ENCODE peak calls at places on chromosome 6, in ten cellular contexts. One of them, this sample, is unnamed.
A peak's percentile ranks its signal among the peaks of the same experiment; 100 is the strongest.

GRCh38 chr6:154482858-154483257 is 27.6 kb downstream of the CNKSR3 start:
- DNase-seq in WERI-Rb-1: no peak
- DNase-seq in OCI-LY7: no peak
- DNase-seq in bronchial epithelial cell: no peak
- DNase-seq in hepatocyte: no peak
- DNase-seq in upper lobe of right lung: no peak
- DNase-seq in stomach: no peak
- DNase-seq in right lobe of liver: no peak
- DNase-seq in fibroblast of mammary gland: no peak
- DNase-seq in cardiac muscle cell: peak; percentile 25
- DNase-seq in this sample: no peak

GRCh38 chr6:119129968-119130484 is 51.6 kb upstream of the FAM184A start:
- DNase-seq in WERI-Rb-1: no peak
- DNase-seq in OCI-LY7: no peak
- DNase-seq in bronchial epithelial cell: peak; percentile 89
- DNase-seq in hepatocyte: no peak
- DNase-seq in upper lobe of right lung: no peak
- DNase-seq in stomach: no peak
- DNase-seq in right lobe of liver: no peak
- DNase-seq in fibroblast of mammary gland: peak; percentile 84
- DNase-seq in cardiac muscle cell: peak; percentile 64
- DNase-seq in this sample: no peak

GRCh38 chr6:11798096-11798495 is 19.5 kb upstream of the ADTRP start:
- DNase-seq in WERI-Rb-1: no peak
- DNase-seq in OCI-LY7: no peak
- DNase-seq in bronchial epithelial cell: no peak
- DNase-seq in hepatocyte: no peak
- DNase-seq in upper lobe of right lung: no peak
- DNase-seq in stomach: no peak
- DNase-seq in right lobe of liver: no peak
- DNase-seq in fibroblast of mammary gland: peak; percentile 12
- DNase-seq in cardiac muscle cell: no peak
- DNase-seq in this sample: no peak

GRCh38 chr6:169967687-169968086 is 216.3 kb downstream of the ERMARD start:
- DNase-seq in WERI-Rb-1: no peak
- DNase-seq in OCI-LY7: no peak
- DNase-seq in bronchial epithelial cell: no peak
- DNase-seq in hepatocyte: no peak
- DNase-seq in upper lobe of right lung: no peak
- DNase-seq in stomach: no peak
- DNase-seq in right lobe of liver: no peak
- DNase-seq in fibroblast of mammary gland: no peak
- DNase-seq in cardiac muscle cell: no peak
- DNase-seq in this sample: no peak

GRCh38 chr6:168837231-168837903 is 396.4 kb downstream of the SMOC2 start:
- DNase-seq in WERI-Rb-1: no peak
- DNase-seq in OCI-LY7: no peak
- DNase-seq in bronchial epithelial cell: no peak
- DNase-seq in hepatocyte: no peak
- DNase-seq in upper lobe of right lung: no peak
- DNase-seq in stomach: no peak
- DNase-seq in right lobe of liver: no peak
- DNase-seq in fibroblast of mammary gland: no peak
- DNase-seq in cardiac muscle cell: no peak
- DNase-seq in this sample: no peak

GRCh38 chr6:96520039-96520850 is 1.4 kb upstream of the UFL1 start:
- DNase-seq in WERI-Rb-1: no peak
- DNase-seq in OCI-LY7: no peak
- DNase-seq in bronchial epithelial cell: peak; percentile 91
- DNase-seq in hepatocyte: peak; percentile 64
- DNase-seq in upper lobe of right lung: no peak
- DNase-seq in stomach: peak; percentile 62
- DNase-seq in right lobe of liver: no peak
- DNase-seq in fibroblast of mammary gland: peak; percentile 15
- DNase-seq in cardiac muscle cell: peak; percentile 49
- DNase-seq in this sample: no peak

GRCh38 chr6:50602191-50602810 is 111.0 kb upstream of the TFAP2D start:
- DNase-seq in WERI-Rb-1: peak; percentile 12
- DNase-seq in OCI-LY7: peak; percentile 36
- DNase-seq in bronchial epithelial cell: peak; percentile 42
- DNase-seq in hepatocyte: peak; percentile 63
- DNase-seq in upper lobe of right lung: no peak
- DNase-seq in stomach: no peak
- DNase-seq in right lobe of liver: no peak
- DNase-seq in fibroblast of mammary gland: peak; percentile 23
- DNase-seq in cardiac muscle cell: peak; percentile 30
- DNase-seq in this sample: peak; percentile 1

GRCh38 chr6:139588734-139589418 is 214.4 kb upstream of the CITED2 start:
- DNase-seq in WERI-Rb-1: no peak
- DNase-seq in OCI-LY7: no peak
- DNase-seq in bronchial epithelial cell: peak; percentile 50
- DNase-seq in hepatocyte: peak; percentile 21
- DNase-seq in upper lobe of right lung: no peak
- DNase-seq in stomach: no peak
- DNase-seq in right lobe of liver: no peak
- DNase-seq in fibroblast of mammary gland: peak; percentile 78
- DNase-seq in cardiac muscle cell: peak; percentile 67
- DNase-seq in this sample: no peak

DNA sequence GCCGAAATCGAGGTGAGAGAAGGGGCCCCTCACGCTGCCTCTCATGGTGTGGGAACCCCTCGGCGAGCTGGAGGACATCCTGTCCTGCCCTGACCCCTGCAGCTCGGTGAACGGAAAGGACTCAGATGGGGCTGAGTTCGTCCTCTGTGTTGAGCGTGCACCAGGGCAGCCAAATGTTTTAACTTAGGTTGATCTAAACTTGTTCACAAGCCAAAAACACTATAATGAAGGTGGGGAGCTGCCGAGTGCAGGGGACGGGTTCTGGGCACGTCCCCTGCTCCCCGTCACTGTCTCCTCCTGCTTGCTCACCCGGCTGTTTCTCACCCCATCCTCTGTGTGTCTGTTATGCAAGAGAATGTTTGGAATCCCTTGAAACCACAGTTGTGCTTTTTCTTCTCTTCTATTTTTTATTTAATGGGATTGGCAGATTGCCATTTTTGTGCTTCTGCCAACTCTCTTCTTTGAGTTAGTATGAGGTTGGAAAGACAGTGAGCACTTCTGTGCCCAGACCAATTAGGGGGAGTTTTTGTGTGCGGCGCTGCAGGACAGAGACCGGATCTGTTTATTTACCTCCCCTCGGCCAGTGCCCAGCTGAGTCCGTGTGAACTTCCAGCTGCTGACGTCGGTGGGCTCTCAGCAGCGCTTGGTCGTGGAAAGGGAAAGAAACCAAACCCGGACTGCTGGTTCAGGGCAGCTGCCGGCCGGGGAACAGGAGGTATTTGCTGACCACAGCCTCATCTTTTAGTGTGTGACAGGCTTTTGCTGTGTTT is 158.1 kb downstream of the DTNBP1 start:
- DNase-seq in WERI-Rb-1: no peak
- DNase-seq in OCI-LY7: no peak
- DNase-seq in bronchial epithelial cell: peak; percentile 20
- DNase-seq in hepatocyte: peak; percentile 83
- DNase-seq in upper lobe of right lung: peak; percentile 70
- DNase-seq in stomach: peak; percentile 39
- DNase-seq in right lobe of liver: peak; percentile 78
- DNase-seq in fibroblast of mammary gland: peak; percentile 98
- DNase-seq in cardiac muscle cell: peak; percentile 98
- DNase-seq in this sample: no peak
- H3K4me3 ChIP-seq in WERI-Rb-1: no peak overlapping the region
- H3K4me3 ChIP-seq in OCI-LY7: no peak overlapping the region
- H3K4me3 ChIP-seq in bronchial epithelial cell: no peak overlapping the region
- H3K4me3 ChIP-seq in hepatocyte: no peak overlapping the region
- H3K4me3 ChIP-seq in upper lobe of right lung: peak overlapping the region; percentile 12
- H3K4me3 ChIP-seq in stomach: peak overlapping the region; percentile 19
- H3K4me3 ChIP-seq in right lobe of liver: peak overlapping the region; percentile 12
- H3K4me3 ChIP-seq in fibroblast of mammary gland: peak overlapping the region; percentile 11
- H3K4me3 ChIP-seq in cardiac muscle cell: no peak overlapping the region
- H3K4me3 ChIP-seq in this sample: no peak overlapping the region

DNA sequence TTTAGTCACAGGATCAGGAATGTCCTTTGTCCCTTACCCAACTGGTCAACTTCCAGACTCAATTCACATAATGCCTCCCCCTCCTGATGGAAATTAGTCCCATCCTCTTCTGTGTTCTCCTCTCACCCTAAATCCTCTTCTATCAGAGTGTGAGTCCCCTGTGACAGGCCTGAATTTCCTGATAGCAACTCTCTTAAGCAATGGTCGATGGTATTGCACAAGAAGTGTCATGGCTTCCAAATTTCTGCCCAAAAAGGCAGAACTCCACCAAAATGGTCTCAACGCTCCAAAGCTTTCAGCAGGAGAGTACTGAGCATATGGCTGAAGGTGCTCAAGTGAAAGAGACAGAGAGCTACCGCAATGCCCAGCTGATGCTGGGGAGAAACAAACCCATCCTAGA is 2.4 kb downstream of the PREP start:
- DNase-seq in WERI-Rb-1: no peak
- DNase-seq in OCI-LY7: no peak
- DNase-seq in bronchial epithelial cell: no peak
- DNase-seq in hepatocyte: no peak
- DNase-seq in upper lobe of right lung: no peak
- DNase-seq in stomach: no peak
- DNase-seq in right lobe of liver: no peak
- DNase-seq in fibroblast of mammary gland: peak; percentile 16
- DNase-seq in cardiac muscle cell: peak; percentile 38
- DNase-seq in this sample: no peak
- TF ChIP-seq CTCF in WERI-Rb-1: no peak
- TF ChIP-seq CTCF in OCI-LY7: no peak
- TF ChIP-seq CTCF in bronchial epithelial cell: no peak
- TF ChIP-seq CTCF in hepatocyte: no peak
- TF ChIP-seq CTCF in upper lobe of right lung: no peak
- TF ChIP-seq CTCF in stomach: no peak
- TF ChIP-seq CTCF in right lobe of liver: no peak
- TF ChIP-seq CTCF in fibroblast of mammary gland: no peak
- TF ChIP-seq CTCF in cardiac muscle cell: no peak
- TF ChIP-seq CTCF in this sample: no peak

GRCh38 chr6:111805511-111806181 is 67.6 kb downstream of the FYN start:
- DNase-seq in WERI-Rb-1: no peak
- DNase-seq in OCI-LY7: peak; percentile 8
- DNase-seq in bronchial epithelial cell: peak; percentile 15
- DNase-seq in hepatocyte: no peak
- DNase-seq in upper lobe of right lung: no peak
- DNase-seq in stomach: no peak
- DNase-seq in right lobe of liver: no peak
- DNase-seq in fibroblast of mammary gland: peak; percentile 85
- DNase-seq in cardiac muscle cell: peak; percentile 63
- DNase-seq in this sample: peak; percentile 70

GRCh38 chr6:111804627-111805235 is 68.5 kb downstream of the FYN start:
- DNase-seq in WERI-Rb-1: no peak
- DNase-seq in OCI-LY7: no peak
- DNase-seq in bronchial epithelial cell: no peak
- DNase-seq in hepatocyte: peak; percentile 71
- DNase-seq in upper lobe of right lung: no peak
- DNase-seq in stomach: peak; percentile 36
- DNase-seq in right lobe of liver: no peak
- DNase-seq in fibroblast of mammary gland: peak; percentile 78
- DNase-seq in cardiac muscle cell: peak; percentile 88
- DNase-seq in this sample: peak; percentile 66

GRCh38 chr6:111808493-111808892 is 64.8 kb downstream of the FYN start:
- DNase-seq in WERI-Rb-1: no peak
- DNase-seq in OCI-LY7: no peak
- DNase-seq in bronchial epithelial cell: no peak
- DNase-seq in hepatocyte: no peak
- DNase-seq in upper lobe of right lung: no peak
- DNase-seq in stomach: no peak
- DNase-seq in right lobe of liver: no peak
- DNase-seq in fibroblast of mammary gland: no peak
- DNase-seq in cardiac muscle cell: no peak
- DNase-seq in this sample: no peak

GRCh38 chr6:111809264-111809663 is 64.0 kb downstream of the FYN start:
- DNase-seq in WERI-Rb-1: no peak
- DNase-seq in OCI-LY7: no peak
- DNase-seq in bronchial epithelial cell: no peak
- DNase-seq in hepatocyte: no peak
- DNase-seq in upper lobe of right lung: no peak
- DNase-seq in stomach: no peak
- DNase-seq in right lobe of liver: no peak
- DNase-seq in fibroblast of mammary gland: peak; percentile 67
- DNase-seq in cardiac muscle cell: no peak
- DNase-seq in this sample: no peak

DNA sequence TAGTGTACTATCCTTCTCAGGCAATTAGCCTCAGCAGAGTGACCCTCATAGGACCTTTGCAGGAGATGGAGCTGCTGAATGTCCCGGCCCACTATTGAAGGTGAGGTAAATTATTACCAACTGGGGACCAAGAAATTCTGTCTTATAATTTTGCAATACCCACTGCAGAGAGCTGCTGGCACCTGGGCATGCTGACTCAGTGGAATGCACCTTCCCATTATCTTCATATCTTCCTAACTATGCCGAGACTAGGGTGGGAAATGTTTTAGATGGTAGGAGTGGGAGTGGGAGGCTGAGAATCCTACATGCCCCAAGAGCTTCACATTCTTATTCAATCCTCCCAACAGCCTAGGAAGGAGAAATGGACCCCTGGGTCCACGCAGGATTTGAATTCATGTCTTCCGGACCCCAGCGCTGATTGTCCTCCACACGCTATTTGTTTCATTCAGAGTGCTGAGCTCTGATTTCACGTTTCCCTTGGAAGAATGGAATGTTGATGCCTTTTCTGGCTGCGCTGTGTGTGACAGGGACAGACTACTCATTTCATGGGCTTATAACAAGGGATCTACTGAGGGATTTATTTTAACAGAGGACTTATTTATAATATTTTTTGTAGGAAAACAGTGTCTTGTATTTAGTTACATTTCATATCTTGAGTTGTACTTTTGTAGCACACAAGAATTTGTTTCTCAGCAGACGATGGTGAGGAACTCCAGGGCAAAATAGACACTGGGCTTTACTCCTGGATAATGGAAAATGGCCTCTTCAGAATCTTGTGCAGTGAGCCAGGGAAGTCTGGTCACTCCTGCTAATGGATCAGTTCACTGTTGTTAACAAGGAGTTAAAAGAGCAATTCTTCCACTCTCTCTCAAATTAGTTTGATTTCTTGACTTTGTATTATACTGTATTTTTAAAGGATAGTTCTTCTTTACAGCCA is 66.4 kb downstream of the FYN start:
- DNase-seq in WERI-Rb-1: no peak
- DNase-seq in OCI-LY7: no peak
- DNase-seq in bronchial epithelial cell: no peak
- DNase-seq in hepatocyte: no peak
- DNase-seq in upper lobe of right lung: no peak
- DNase-seq in stomach: no peak
- DNase-seq in right lobe of liver: no peak
- DNase-seq in fibroblast of mammary gland: no peak
- DNase-seq in cardiac muscle cell: no peak
- DNase-seq in this sample: no peak
- H3K4me3 ChIP-seq in WERI-Rb-1: no peak overlapping the region
- H3K4me3 ChIP-seq in OCI-LY7: no peak overlapping the region
- H3K4me3 ChIP-seq in bronchial epithelial cell: no peak overlapping the region
- H3K4me3 ChIP-seq in hepatocyte: no peak overlapping the region
- H3K4me3 ChIP-seq in upper lobe of right lung: no peak overlapping the region
- H3K4me3 ChIP-seq in stomach: no peak overlapping the region
- H3K4me3 ChIP-seq in right lobe of liver: no peak overlapping the region
- H3K4me3 ChIP-seq in fibroblast of mammary gland: no peak overlapping the region
- H3K4me3 ChIP-seq in cardiac muscle cell: no peak overlapping the region
- H3K4me3 ChIP-seq in this sample: no peak overlapping the region

DNA sequence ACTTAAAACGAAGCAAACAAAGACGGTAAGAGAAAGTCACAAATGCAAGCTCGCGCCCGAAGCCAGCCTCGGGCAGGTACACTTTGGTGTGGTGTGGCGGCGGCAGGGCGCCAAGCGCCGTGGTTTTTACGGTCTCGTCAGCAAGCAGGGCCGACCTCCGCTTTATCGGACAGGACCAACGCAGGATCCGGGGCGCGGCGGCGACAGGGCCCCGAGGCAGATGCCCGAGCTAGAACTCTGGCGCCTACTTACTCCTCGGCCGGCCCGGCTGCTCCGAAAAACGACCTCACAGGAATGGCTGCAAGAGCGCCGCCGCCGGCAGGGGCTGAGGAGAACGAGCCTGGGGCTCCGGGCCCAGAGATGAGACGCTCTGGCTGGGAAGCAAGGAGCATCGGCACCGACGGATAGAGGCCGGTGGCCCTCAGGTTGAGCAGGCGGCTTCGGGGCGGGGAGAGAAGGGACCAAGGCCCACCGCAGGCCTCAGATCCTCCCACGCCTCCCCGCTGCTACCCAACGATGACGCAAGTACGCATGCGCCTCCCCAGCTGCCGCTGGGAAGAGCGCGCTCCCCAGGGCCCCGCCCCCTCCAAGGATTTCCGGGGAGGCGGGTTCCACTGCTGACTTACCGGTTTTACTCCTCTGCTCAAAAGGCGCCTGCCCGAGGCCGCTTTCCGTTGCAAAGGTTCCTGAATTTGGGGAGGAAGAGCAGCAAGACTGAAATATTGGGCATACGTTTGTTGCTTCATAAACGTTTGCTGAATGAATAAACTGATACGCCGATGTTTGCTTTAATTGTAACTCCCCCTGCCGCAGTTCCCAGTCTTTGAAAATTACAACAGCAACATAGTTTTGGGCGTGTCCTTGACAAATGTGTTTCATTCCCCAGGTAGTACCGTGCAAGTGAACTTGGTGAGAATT is 60.5 kb downstream of the FAM217A start:
- DNase-seq in WERI-Rb-1: peak; percentile 100
- DNase-seq in OCI-LY7: peak; percentile 97
- DNase-seq in bronchial epithelial cell: peak; percentile 88
- DNase-seq in hepatocyte: peak; percentile 99
- DNase-seq in upper lobe of right lung: peak; percentile 98
- DNase-seq in stomach: peak; percentile 96
- DNase-seq in right lobe of liver: peak; percentile 96
- DNase-seq in fibroblast of mammary gland: peak; percentile 95
- DNase-seq in cardiac muscle cell: peak; percentile 97
- DNase-seq in this sample: peak; percentile 96
- TF ChIP-seq CTCF in WERI-Rb-1: peak; percentile 54
- TF ChIP-seq CTCF in OCI-LY7: peak; percentile 68
- TF ChIP-seq CTCF in bronchial epithelial cell: peak; percentile 63
- TF ChIP-seq CTCF in hepatocyte: peak; percentile 37
- TF ChIP-seq CTCF in upper lobe of right lung: peak; percentile 36
- TF ChIP-seq CTCF in stomach: no peak
- TF ChIP-seq CTCF in right lobe of liver: no peak
- TF ChIP-seq CTCF in fibroblast of mammary gland: peak; percentile 24
- TF ChIP-seq CTCF in cardiac muscle cell: peak; percentile 47
- TF ChIP-seq CTCF in this sample: peak; percentile 39